ENCODE peak calls at places on chromosomes 11 and 22, in five cellular contexts. F is SK-N-SH, H is HepG2, T is K562, M is GM12878. B is an unnamed sample.

GRCh38 chr11:79440451-79441158 is at the start of gene TENM4:
- DNase-seq in F (peak), H (no peak), T (no peak), M (no peak), B (peak)

GRCh38 chr22:19419086-19419463 is 12.5 kb downstream of the HIRA start:
- DNase-seq in F (no peak), H (no peak), T (peak), M (no peak), B (no peak)

GRCh38 chr22:37855462-37855861 is 6.2 kb downstream of the EIF3L start:
- DNase-seq in F (no peak), H (no peak), T (no peak), M (no peak), B (no peak)

GRCh38 chr22:32309585-32310251 is 47.9 kb upstream of the RFPL3 start:
- DNase-seq in F (peak), H (no peak), T (peak), M (no peak), B (no peak)

GRCh38 chr11:66119348-66120133 is 49.5 kb downstream of the PACS1 start:
- DNase-seq in F (peak), H (peak), T (no peak), M (no peak), B (peak)

GRCh38 chr11:29336727-29337212 is 680.1 kb downstream of the KCNA4 start:
- DNase-seq in F (no peak), H (no peak), T (no peak), M (no peak), B (peak)

GRCh38 chr11:121839821-121840220 is 276.2 kb downstream of the BLID start:
- DNase-seq in F (no peak), H (no peak), T (no peak), M (no peak), B (peak)

GRCh38 chr11:102882389-102883024 is 7.7 kb upstream of the MMP12 start:
- DNase-seq in F (no peak), H (no peak), T (no peak), M (peak), B (peak)

GRCh38 chr11:9148727-9149126 is 57.3 kb upstream of the SCUBE2 start:
- DNase-seq in F (no peak), H (no peak), T (no peak), M (no peak), B (no peak)

GRCh38 chr11:78420796-78421209 is 3.2 kb upstream of the GAB2 start:
- DNase-seq in F (peak), H (no peak), T (no peak), M (no peak), B (peak)

GRCh38 chr11:104327864-104328513 is 164.0 kb upstream of the PDGFD start:
- DNase-seq in F (peak), H (no peak), T (no peak), M (no peak), B (peak)

GRCh38 chr11:34358258-34358665 is 452 bp upstream of the ABTB2 start:
- DNase-seq in F (no peak), H (peak), T (peak), M (no peak), B (peak)

GRCh38 chr11:14357843-14358728 is 897 bp downstream of the RRAS2 start:
- DNase-seq in F (peak), H (peak), T (peak), M (no peak), B (peak)

GRCh38 chr11:119067371-119068222 is at the start of gene VPS11:
- DNase-seq in F (peak), H (peak), T (peak), M (peak), B (peak)

GRCh38 chr11:27205269-27205668 is 157.7 kb downstream of the CCDC34 start:
- DNase-seq in F (no peak), H (no peak), T (no peak), M (no peak), B (no peak)

GRCh38 chr22:34886812-34887211 is 179.1 kb upstream of the ISX start:
- DNase-seq in F (no peak), H (no peak), T (no peak), M (no peak), B (no peak)

GRCh38 chr22:38203090-38203810 is 1.5 kb downstream of the MAFF start:
- DNase-seq in F (peak), H (peak), T (peak), M (no peak), B (peak)

GRCh38 chr22:46088541-46089311 is 61.6 kb upstream of the PPARA start:
- DNase-seq in F (no peak), H (no peak), T (no peak), M (no peak), B (peak)

GRCh38 chr22:35307372-35307771 is 7.7 kb downstream of the TOM1 start:
- DNase-seq in F (no peak), H (no peak), T (no peak), M (no peak), B (no peak)

GRCh38 chr22:39661842-39662676 is 91.5 kb downstream of the CACNA1I start:
- DNase-seq in F (no peak), H (no peak), T (peak), M (no peak), B (no peak)

GRCh38 chr11:44305643-44306468 is 4.1 kb downstream of the ALX4 start:
- DNase-seq in F (peak), H (no peak), T (no peak), M (no peak), B (no peak)

GRCh38 chr11:83194284-83195175 is 1.0 kb downstream of the ANKRD42 start:
- DNase-seq in F (peak), H (peak), T (peak), M (no peak), B (peak)

GRCh38 chr11:83007909-83008580 is 63.7 kb downstream of the RAB30 start:
- DNase-seq in F (peak), H (peak), T (peak), M (no peak), B (peak)

GRCh38 chr11:109697140-109697843 is 275.3 kb downstream of the C11orf87 start:
- DNase-seq in F (peak), H (peak), T (peak), M (no peak), B (peak)

GRCh38 chr11:117796456-117797428 is at the start of gene DSCAML1:
- DNase-seq in F (peak), H (no peak), T (peak), M (no peak), B (no peak)

GRCh38 chr11:69644071-69644961 is 3.4 kb downstream of the CCND1 start:
- DNase-seq in F (peak), H (peak), T (peak), M (no peak), B (peak)
- TF ChIP-seq MXI1 in F (peak), H (peak), T (no peak), M (no peak), B (peak)

GRCh38 chr11:94007426-94007825 is 13.7 kb upstream of the HEPHL1 start:
- DNase-seq in F (no peak), H (no peak), T (no peak), M (no peak), B (no peak)

GRCh38 chr11:94007906-94008305 is 13.2 kb upstream of the HEPHL1 start:
- DNase-seq in F (no peak), H (no peak), T (no peak), M (no peak), B (no peak)

GRCh38 chr11:94010136-94010535 is 11.0 kb upstream of the HEPHL1 start:
- DNase-seq in F (no peak), H (no peak), T (no peak), M (no peak), B (no peak)

GRCh38 chr11:94017446-94017845 is 3.7 kb upstream of the HEPHL1 start:
- DNase-seq in F (no peak), H (no peak), T (no peak), M (no peak), B (peak)

DNA sequence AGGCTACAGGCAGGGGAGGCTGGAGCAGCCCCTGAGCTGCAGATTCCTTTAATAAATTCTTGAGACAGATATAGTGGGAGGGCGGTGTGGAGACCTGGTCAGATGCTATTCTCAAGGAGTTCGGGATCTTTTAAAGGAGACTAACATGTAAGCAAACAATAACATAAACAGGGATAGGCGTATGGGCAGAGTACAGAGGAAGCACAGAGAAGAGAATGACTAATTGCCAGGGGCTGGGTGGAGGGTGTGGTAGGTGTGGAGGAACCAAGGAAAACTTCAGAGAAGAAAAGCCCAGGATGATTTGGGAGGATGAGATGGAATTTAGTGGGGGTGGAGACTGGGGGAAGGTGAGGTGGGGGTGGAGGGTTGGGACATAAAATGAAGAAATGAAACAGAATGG is 9.7 kb upstream of the HEPHL1 start:
- DNase-seq in F (no peak), H (no peak), T (no peak), M (no peak), B (no peak)
- TF ChIP-seq MXI1 in F (no peak), H (no peak), T (no peak), M (no peak), B (no peak)

GRCh38 chr22:42817556-42817955 is 39.5 kb downstream of the ARFGAP3 start:
- DNase-seq in F (no peak), H (no peak), T (no peak), M (no peak), B (no peak)

GRCh38 chr22:42821386-42821785 is 35.7 kb downstream of the ARFGAP3 start:
- DNase-seq in F (no peak), H (no peak), T (no peak), M (no peak), B (no peak)

GRCh38 chr22:42816339-42816738 is 40.7 kb downstream of the ARFGAP3 start:
- DNase-seq in F (no peak), H (no peak), T (no peak), M (no peak), B (no peak)

GRCh38 chr22:42819412-42820069 is 37.5 kb downstream of the ARFGAP3 start:
- DNase-seq in F (no peak), H (no peak), T (no peak), M (no peak), B (no peak)

DNA sequence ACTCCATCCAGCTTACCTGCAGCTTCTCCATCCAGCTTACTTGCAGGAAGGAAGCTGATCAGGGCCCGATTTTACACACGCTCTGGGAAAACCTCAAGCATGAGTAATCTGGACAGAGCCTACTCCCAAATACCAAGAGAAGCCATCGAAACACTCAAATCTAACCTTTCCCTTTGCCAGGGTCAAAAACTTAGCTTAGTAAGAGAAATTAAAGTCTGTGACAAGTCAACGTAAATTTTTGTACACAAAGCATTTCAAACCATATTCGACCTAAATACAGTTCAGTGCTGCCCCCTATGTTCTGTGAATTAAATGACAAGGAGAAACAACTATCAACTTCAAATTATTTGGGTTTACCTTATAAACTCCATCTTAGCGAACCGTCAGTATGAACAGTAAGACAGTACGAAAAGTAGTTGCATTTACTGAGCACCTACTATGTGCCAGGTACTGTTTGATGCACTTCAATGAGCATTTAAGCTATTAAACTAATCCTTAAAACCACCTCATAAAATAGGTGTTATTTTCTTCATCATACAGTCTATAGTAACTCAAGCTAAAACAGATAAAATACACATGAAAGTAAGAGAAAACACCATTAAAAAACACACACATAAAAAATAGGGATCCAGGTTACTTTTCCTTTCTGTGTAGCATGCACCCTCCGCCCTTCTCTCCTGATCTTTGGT is 36.9 kb downstream of the ARFGAP3 start:
- DNase-seq in F (no peak), H (no peak), T (peak), M (no peak), B (peak)
- TF ChIP-seq MXI1 in F (no peak), H (no peak), T (no peak), M (no peak), B (no peak)

GRCh38 chr11:130114281-130114680 is 44.6 kb downstream of the APLP2 start:
- DNase-seq in F (no peak), H (no peak), T (no peak), M (no peak), B (no peak)

GRCh38 chr11:130115218-130115617 is 44.4 kb upstream of the ST14 start:
- DNase-seq in F (no peak), H (no peak), T (no peak), M (no peak), B (peak)

GRCh38 chr11:130112071-130112830 is 42.6 kb downstream of the APLP2 start:
- DNase-seq in F (no peak), H (no peak), T (no peak), M (no peak), B (no peak)

GRCh38 chr11:130118165-130118564 is 41.4 kb upstream of the ST14 start:
- DNase-seq in F (no peak), H (no peak), T (no peak), M (peak), B (no peak)

DNA sequence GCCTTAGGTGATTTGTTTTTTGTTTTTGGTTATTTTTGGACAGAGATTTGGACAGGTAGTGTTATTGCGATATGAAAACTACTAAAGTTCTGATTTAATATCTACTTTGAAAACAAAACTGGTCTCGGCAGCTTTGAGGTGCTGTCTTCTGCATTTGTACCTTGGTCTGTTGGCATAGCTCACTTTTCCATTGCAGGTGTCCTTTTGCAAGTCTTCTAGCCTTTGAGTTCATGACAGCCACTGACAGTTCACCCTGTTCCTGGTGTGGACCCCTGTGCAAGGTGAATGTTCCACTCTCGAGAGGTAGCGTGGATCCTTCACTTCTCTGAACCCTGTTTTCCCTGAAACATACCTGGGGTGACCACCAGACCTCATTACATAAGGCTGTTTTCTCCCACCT is 44.9 kb upstream of the ST14 start:
- DNase-seq in F (no peak), H (no peak), T (no peak), M (no peak), B (no peak)
- TF ChIP-seq MXI1 in F (no peak), H (no peak), T (no peak), M (no peak), B (no peak)

GRCh38 chr11:62588966-62589637 is 2.2 kb downstream of the TUT1 start:
- DNase-seq in F (no peak), H (no peak), T (no peak), M (no peak), B (no peak)
- TF ChIP-seq MXI1 in F (no peak), H (no peak), T (no peak), M (no peak), B (no peak)

B was measured in IMR-90.